ENCODE peak calls at places on chromosomes 6 and 20, in seven cellular contexts. Z, J, D, S, T, A and K are unnamed samples.

GRCh38 chr6:166487148-166487547 is 99.3 kb downstream of the RAMACL start:
- DNase-seq in Z (no peak), J (no peak), D (no peak), S (no peak), T (no peak), A (no peak), K (no peak)

GRCh38 chr6:25637946-25638345 is 14.1 kb upstream of the SCGN start:
- DNase-seq in Z (no peak), J (peak; percentile 43), D (no peak), S (no peak), T (no peak), A (peak; percentile 45), K (no peak)

GRCh38 chr6:37919417-37920157 is 100.1 kb downstream of the ZFAND3 start:
- DNase-seq in Z (peak; percentile 60), J (no peak), D (no peak), S (peak; percentile 18), T (no peak), A (no peak), K (no peak)

GRCh38 chr20:22577515-22578220 is 6.7 kb downstream of the FOXA2 start:
- DNase-seq in Z (no peak), J (peak; percentile 19), D (no peak), S (no peak), T (peak; percentile 20), A (peak; percentile 76), K (no peak)

GRCh38 chr20:21322921-21323321 is 19.8 kb downstream of the XRN2 start:
- DNase-seq in Z (peak; percentile 50), J (no peak), D (no peak), S (no peak), T (no peak), A (no peak), K (no peak)

GRCh38 chr6:70763754-70764153 is 96.1 kb downstream of the SMAP1 start:
- DNase-seq in Z (peak; percentile 48), J (no peak), D (no peak), S (no peak), T (no peak), A (no peak), K (no peak)

GRCh38 chr6:54519161-54519560 is 210.9 kb downstream of the TINAG start:
- DNase-seq in Z (no peak), J (no peak), D (no peak), S (no peak), T (no peak), A (no peak), K (no peak)

GRCh38 chr6:166927942-166928643 is 28.3 kb downstream of the RNASET2 start:
- DNase-seq in Z (no peak), J (no peak), D (no peak), S (no peak), T (no peak), A (no peak), K (no peak)

GRCh38 chr20:41137412-41138216 is at the start of gene PLCG1:
- DNase-seq in Z (peak; percentile 64), J (peak; percentile 77), D (peak; percentile 63), S (peak; percentile 93), T (peak; percentile 88), A (peak; percentile 78), K (peak; percentile 66)

GRCh38 chr6:4608361-4609115 is 167.7 kb upstream of the CDYL start:
- DNase-seq in Z (no peak), J (no peak), D (no peak), S (no peak), T (no peak), A (no peak), K (peak; percentile 91)